ENCODE peak calls at places on chromosome 7, in five cellular contexts. T is CD4-positive, alpha-beta T cell; P is NCI-H1694; R is activated T-cell treated with anti-CD3 and anti-CD28 coated beads, Interleukin-2, amount 50 U/mL, for 4 hours; L is activated naive CD4-positive, alpha-beta T cell treated with Interleukin-2 at 50 U/mL for 16 hours. G is an unnamed sample.

GRCh38 chr7:421056-421991 is 98.3 kb downstream of the PDGFA start:
- DNase-seq in R (no peak), T (peak; percentile 10), P (no peak), L (no peak), G (no peak)

GRCh38 chr7:33793616-33794015 is 111.7 kb upstream of the BMPER start:
- DNase-seq in T (no peak), P (no peak), L (no peak), R (no peak), G (no peak)

GRCh38 chr7:82430518-82431465 is 12.8 kb downstream of the CACNA2D1 start:
- DNase-seq in L (no peak), P (no peak), T (no peak), R (no peak), G (no peak)

GRCh38 chr7:127751723-127752448 is 99.9 kb downstream of the SND1 start:
- DNase-seq in L (no peak), P (no peak), R (no peak), T (no peak), G (peak; percentile 18)

GRCh38 chr7:86152926-86153325 is 490.8 kb upstream of the GRM3 start:
- DNase-seq in R (no peak), L (no peak), T (no peak), P (no peak), G (no peak)

GRCh38 chr7:95684037-95684436 is 87.7 kb upstream of the PDK4 start:
- DNase-seq in L (no peak), R (no peak), T (no peak), P (peak; percentile 29), G (no peak)

GRCh38 chr7:816751-817671 is 15.3 kb upstream of the SUN1 start:
- DNase-seq in L (peak; percentile 58), T (peak; percentile 11), R (peak; percentile 23), P (no peak), G (no peak)

GRCh38 chr7:54788664-54789063 is 29.7 kb upstream of the SEC61G start:
- DNase-seq in R (no peak), P (peak; percentile 81), T (no peak), L (peak; percentile 8), G (peak; percentile 43)

GRCh38 chr7:43552122-43552521 is 30.8 kb upstream of the STK17A start:
- DNase-seq in R (no peak), L (no peak), P (no peak), T (no peak), G (no peak)